ENCODE peak calls at places on chromosomes 3 and 15, in five cellular contexts. X, V, G, K and O are unnamed samples.

GRCh38 chr3:77746048-77746447 is 706.1 kb downstream of the ROBO2 start:
- DNase-seq in X (no peak), V (no peak), G (no peak), K (no peak), O (no peak)

GRCh38 chr15:98548172-98548971 is 100.0 kb upstream of the IGF1R start:
- DNase-seq in X (peak), V (peak), G (peak), K (peak), O (peak)

GRCh38 chr15:42730135-42730534 is 6.8 kb downstream of the CDAN1 start:
- DNase-seq in X (no peak), V (no peak), G (no peak), K (no peak), O (no peak)

GRCh38 chr3:130488288-130488687 is 28.7 kb upstream of the COL6A6 start:
- DNase-seq in X (no peak), V (no peak), G (no peak), K (no peak), O (no peak)

GRCh38 chr15:96332854-96333193 is 2.3 kb downstream of the NR2F2 start:
- DNase-seq in X (no peak), V (no peak), G (no peak), K (no peak), O (no peak)

GRCh38 chr3:65873028-65873427 is 165.7 kb downstream of the MAGI1 start:
- DNase-seq in X (no peak), V (no peak), G (no peak), K (no peak), O (no peak)

GRCh38 chr3:182725372-182726251 is 67.7 kb upstream of the ATP11B start:
- DNase-seq in X (no peak), V (no peak), G (no peak), K (no peak), O (no peak)

GRCh38 chr3:158103131-158103955 is 2.9 kb downstream of the SHOX2 start:
- DNase-seq in X (peak), V (no peak), G (no peak), K (no peak), O (peak)

GRCh38 chr15:49906976-49907375 is 212.1 kb downstream of the ATP8B4 start:
- DNase-seq in X (no peak), V (no peak), G (no peak), K (no peak), O (no peak)